ENCODE peak calls at places on chromosomes 5 and 9, in five cellular contexts. H is uterus, V is T-helper 1 cell, R is NCI-H524, T is EH. Z is an unnamed sample.

GRCh38 chr5:60503771-60504170 is 196.2 kb downstream of the DEPDC1B start:
- DNase-seq in H (no peak), V (no peak), R (no peak), T (no peak), Z (no peak)

GRCh38 chr5:120228262-120229031 is 235.7 kb upstream of the PRR16 start:
- DNase-seq in H (no peak), V (no peak), R (no peak), T (peak; percentile 13), Z (peak; percentile 14)

GRCh38 chr5:125575561-125576504 is 829.4 kb upstream of the ZNF608 start:
- DNase-seq in H (peak; percentile 23), V (no peak), R (peak; percentile 80), T (no peak), Z (no peak)

GRCh38 chr5:66361070-66361469 is 217.0 kb downstream of the SREK1 start:
- DNase-seq in H (no peak), V (no peak), R (no peak), T (no peak), Z (peak; percentile 12)

GRCh38 chr5:132526290-132526973 is 16.9 kb downstream of the IL5 start:
- DNase-seq in H (peak; percentile 29), V (peak; percentile 22), R (peak; percentile 64), T (peak; percentile 67), Z (peak; percentile 45)

GRCh38 chr5:138974227-138975063 is 99.3 kb upstream of the LRRTM2 start:
- DNase-seq in H (peak; percentile 67), V (no peak), R (peak; percentile 86), T (no peak), Z (peak; percentile 84)

GRCh38 chr9:128192601-128193371 is 1.4 kb upstream of the CIZ1 start:
- DNase-seq in H (peak; percentile 85), V (peak; percentile 23), R (peak; percentile 95), T (peak; percentile 97), Z (peak; percentile 90)

GRCh38 chr5:395156-395920 is 47.6 kb upstream of the EXOC3 start:
- DNase-seq in H (no peak), V (no peak), R (no peak), T (peak; percentile 97), Z (peak; percentile 73)

GRCh38 chr5:139769477-139769876 is 26.1 kb upstream of the PSD2 start:
- DNase-seq in H (no peak), V (no peak), R (no peak), T (no peak), Z (no peak)

GRCh38 chr5:141681695-141682641 is at the start of gene ARAP3:
- DNase-seq in H (peak; percentile 83), V (no peak), R (peak; percentile 15), T (peak; percentile 89), Z (peak; percentile 85)

GRCh38 chr5:178320281-178320855 is 87.8 kb upstream of the PHYKPL start:
- DNase-seq in H (no peak), V (no peak), R (no peak), T (no peak), Z (no peak)

GRCh38 chr9:135490166-135490870 is 10.2 kb upstream of the MRPS2 start:
- DNase-seq in H (no peak), V (no peak), R (no peak), T (no peak), Z (no peak)

GRCh38 chr5:57298985-57299491 is 125.2 kb downstream of the GPBP1 start:
- DNase-seq in H (peak; percentile 26), V (peak; percentile 41), R (peak; percentile 68), T (peak; percentile 81), Z (peak; percentile 87)

GRCh38 chr5:167816354-167816753 is 475.1 kb upstream of the WWC1 start:
- DNase-seq in H (no peak), V (no peak), R (no peak), T (peak; percentile 74), Z (no peak)

GRCh38 chr5:29697786-29698414 is 1495.6 kb upstream of the CDH6 start:
- DNase-seq in H (no peak), V (no peak), R (peak; percentile 64), T (no peak), Z (no peak)

GRCh38 chr5:142551242-142552067 is 134.4 kb downstream of the FGF1 start:
- DNase-seq in H (no peak), V (no peak), R (no peak), T (peak; percentile 74), Z (peak; percentile 40)

GRCh38 chr5:83368317-83368716 is 103.2 kb upstream of the VCAN start:
- DNase-seq in H (no peak), V (no peak), R (no peak), T (peak; percentile 79), Z (peak; percentile 98)

GRCh38 chr9:109307380-109308240 is 13.2 kb downstream of the EPB41L4B start:
- DNase-seq in H (no peak), V (no peak), R (peak; percentile 65), T (no peak), Z (no peak)

GRCh38 chr9:4048441-4048840 is 251.4 kb downstream of the GLIS3 start:
- DNase-seq in H (no peak), V (no peak), R (peak; percentile 24), T (peak; percentile 61), Z (peak; percentile 55)

GRCh38 chr9:33448159-33448511 is 742 bp upstream of the AQP3 start:
- DNase-seq in H (no peak), V (no peak), R (peak; percentile 45), T (no peak), Z (no peak)

GRCh38 chr9:77019810-77020437 is 469 bp downstream of the FOXB2 start:
- DNase-seq in H (no peak), V (no peak), R (peak; percentile 2), T (no peak), Z (no peak)

GRCh38 chr9:99143661-99144060 is 38.7 kb downstream of the TGFBR1 start:
- DNase-seq in H (no peak), V (no peak), R (no peak), T (peak; percentile 56), Z (no peak)

GRCh38 chr5:173512637-173513435 is 103.6 kb downstream of the BOD1 start:
- DNase-seq in H (no peak), V (no peak), R (no peak), T (no peak), Z (no peak)

GRCh38 chr5:80919678-80920196 is 40.4 kb upstream of the RASGRF2 start:
- DNase-seq in H (no peak), V (no peak), R (no peak), T (peak; percentile 6), Z (peak; percentile 5)

GRCh38 chr5:10556893-10557746 is 6.8 kb upstream of the ANKRD33B start:
- DNase-seq in H (peak; percentile 8), V (no peak), R (peak; percentile 55), T (peak; percentile 63), Z (peak; percentile 61)

GRCh38 chr5:109693535-109694152 is 3.9 kb downstream of the MAN2A1 start:
- DNase-seq in H (no peak), V (no peak), R (no peak), T (peak; percentile 64), Z (peak; percentile 56)

GRCh38 chr5:63928451-63928850 is 33.8 kb downstream of the HTR1A start:
- DNase-seq in H (no peak), V (no peak), R (peak; percentile 96), T (no peak), Z (no peak)

GRCh38 chr5:13993926-13994325 is 49.4 kb upstream of the DNAH5 start:
- DNase-seq in H (no peak), V (no peak), R (no peak), T (no peak), Z (no peak)